ENCODE peak calls at places on chromosomes 3 and 15, in seven cellular contexts. Z is mucosa of descending colon; K is activated T-cell treated with anti-CD3 and anti-CD28 coated beads, Interleukin-2, amount 50 U/mL, for 4 hours; Y is activated CD8-positive, alpha-beta memory T cell treated with anti-CD3 and anti-CD28 coated beads, Interleukin-2, amount 10 ng/mL, durations not matched to agents 7 days and 5 days; V is HCT116; R is gastroesophageal sphincter; C is activated CD4-positive, CD25-positive, alpha-beta regulatory T cell treated with anti-CD3 and anti-CD28 coated beads, Interleukin-2, amount 50 U/mL, for 24 hours. M is an unnamed sample.

GRCh38 chr3:3038201-3038991 is 71.8 kb downstream of the IL5RA start:
- ATAC-seq in V (no peak), Y (no peak), K (no peak), C (no peak), Z (no peak), R (peak), M (no peak)

GRCh38 chr15:68399096-68400065 is 32.6 kb downstream of the ITGA11 start:
- ATAC-seq in Y (no peak), K (no peak), R (no peak), V (no peak), C (no peak), Z (no peak), M (peak)

GRCh38 chr3:57152150-57152549 is 13.0 kb downstream of the IL17RD start:
- ATAC-seq in Y (no peak), Z (no peak), V (no peak), C (no peak), R (peak), K (no peak), M (no peak)

GRCh38 chr15:65303687-65304392 is 637 bp upstream of the RNU5B-1 start:
- ATAC-seq in K (no peak), Z (peak), C (no peak), R (peak), V (peak), Y (no peak), M (peak)

GRCh38 chr3:177679568-177680441 is 482.5 kb upstream of the TBL1XR1 start:
- ATAC-seq in Z (peak), C (peak), K (peak), V (no peak), R (no peak), Y (peak), M (peak)

GRCh38 chr3:24359645-24360462 is 134.8 kb downstream of the THRB start:
- ATAC-seq in Y (no peak), C (no peak), Z (no peak), V (no peak), K (no peak), R (no peak), M (no peak)

GRCh38 chr3:12707425-12707824 is 43.5 kb upstream of the RAF1 start:
- ATAC-seq in K (no peak), Y (no peak), R (no peak), Z (no peak), V (no peak), C (no peak), M (no peak)

GRCh38 chr15:66765478-66766281 is 63.6 kb downstream of the SMAD6 start:
- ATAC-seq in K (no peak), Y (no peak), V (peak), Z (peak), R (no peak), C (no peak), M (no peak)

GRCh38 chr3:151156618-151157216 is 46.3 kb downstream of the GPR171 start:
- ATAC-seq in C (peak), Z (peak), K (peak), Y (peak), V (peak), R (no peak), M (peak)

GRCh38 chr15:73746883-73747282 is 6.3 kb downstream of the INSYN1 start:
- ATAC-seq in K (no peak), V (no peak), Z (peak), C (no peak), Y (no peak), R (no peak), M (no peak)

GRCh38 chr3:78516437-78516836 is 1251.4 kb downstream of the ROBO1 start:
- ATAC-seq in K (no peak), Z (no peak), Y (no peak), C (no peak), V (no peak), R (no peak), M (no peak)

GRCh38 chr3:25837038-25837437 is 47.1 kb downstream of the OXSM start:
- ATAC-seq in K (no peak), C (no peak), V (no peak), Y (no peak), Z (no peak), R (no peak), M (no peak)

GRCh38 chr3:6437631-6438030 is 423.3 kb upstream of the GRM7 start:
- ATAC-seq in V (no peak), Y (no peak), R (no peak), Z (no peak), K (no peak), C (no peak), M (no peak)

GRCh38 chr15:75694241-75695182 is 18.1 kb downstream of the CSPG4 start:
- ATAC-seq in K (no peak), R (peak), Z (peak), C (no peak), V (peak), Y (no peak), M (no peak)

GRCh38 chr15:78059110-78059839 is 18.2 kb downstream of the TBC1D2B start:
- ATAC-seq in V (no peak), K (no peak), C (no peak), Y (no peak), Z (peak), R (no peak), M (no peak)

GRCh38 chr3:172749201-172749965 is 1.1 kb upstream of the ECT2 start:
- ATAC-seq in K (no peak), V (peak), C (no peak), Z (peak), R (peak), Y (no peak), M (no peak)

GRCh38 chr3:81823086-81823485 is 61.6 kb upstream of the GBE1 start:
- ATAC-seq in Z (no peak), C (no peak), Y (no peak), K (no peak), V (no peak), R (no peak), M (no peak)

GRCh38 chr3:172134352-172134751 is 95.0 kb downstream of the FNDC3B start:
- ATAC-seq in R (no peak), Y (peak), K (no peak), C (peak), Z (no peak), V (no peak), M (no peak)

GRCh38 chr3:70138606-70139005 is 139.1 kb downstream of the SAMMSON start:
- ATAC-seq in Y (no peak), Z (no peak), V (no peak), K (no peak), C (no peak), R (no peak), M (no peak)

GRCh38 chr15:38454687-38455071 is 752 bp downstream of the FAM98B start:
- ATAC-seq in Y (no peak), R (no peak), C (no peak), K (no peak), Z (no peak), V (no peak), M (no peak)

GRCh38 chr3:113771993-113772392 is 25.2 kb downstream of the ATP6V1A start:
- ATAC-seq in Y (no peak), R (no peak), Z (peak), C (no peak), K (no peak), V (no peak), M (no peak)

GRCh38 chr3:150751781-150752263 is 11.1 kb downstream of the SIAH2 start:
- ATAC-seq in Y (no peak), R (no peak), C (no peak), V (no peak), K (no peak), Z (peak), M (no peak)

GRCh38 chr3:132378846-132379245 is 38.5 kb upstream of the DNAJC13 start:
- ATAC-seq in C (no peak), K (no peak), R (no peak), V (no peak), Y (no peak), Z (no peak), M (no peak)

GRCh38 chr3:146851665-146852064 is 246.5 kb upstream of the PLSCR5 start:
- ATAC-seq in C (no peak), R (no peak), Z (no peak), K (no peak), V (no peak), Y (no peak), M (no peak)

GRCh38 chr3:149886957-149887356 is 73.9 kb downstream of the RNF13 start:
- ATAC-seq in K (no peak), C (no peak), R (no peak), V (peak), Z (no peak), Y (no peak), M (no peak)

GRCh38 chr15:92376109-92376508 is 17.6 kb upstream of the ST8SIA2 start:
- ATAC-seq in K (no peak), C (no peak), Z (no peak), V (no peak), Y (no peak), R (no peak), M (no peak)

GRCh38 chr3:126866175-126866759 is 116.6 kb upstream of the PLXNA1 start:
- ATAC-seq in K (no peak), V (no peak), Y (no peak), R (no peak), Z (no peak), C (no peak), M (no peak)

GRCh38 chr3:16828815-16829214 is 55.9 kb upstream of the PLCL2 start:
- ATAC-seq in Y (peak), K (peak), C (peak), V (peak), R (no peak), Z (peak), M (peak)

GRCh38 chr15:85580914-85581313 is 200.5 kb downstream of the AKAP13 start:
- ATAC-seq in K (peak), R (no peak), Y (peak), V (no peak), C (peak), Z (peak), M (peak)

GRCh38 chr15:45710657-45711056 is 75.8 kb downstream of the SQOR start:
- ATAC-seq in K (no peak), Y (no peak), Z (peak), C (no peak), R (no peak), V (no peak), M (no peak)

GRCh38 chr3:53194218-53195065 is 33.4 kb downstream of the PRKCD start:
- ATAC-seq in R (peak), K (no peak), Z (peak), C (no peak), Y (no peak), V (no peak), M (no peak)